ENCODE peak calls at places on chromosomes 16 and 17, in eight cellular contexts. W is neural progenitor cell, E is MM.1S, C is PC-3, V is GM23338, M is hepatocyte, P is HCT116, B is OCI-LY7. Q is an unnamed sample.

GRCh38 chr16:88961031-88961430 is 16.0 kb downstream of the CBFA2T3 start:
- DNase-seq in C (no peak), E (no peak), M (no peak), B (no peak), W (no peak), P (no peak), V (no peak), Q (no peak)

GRCh38 chr17:28737770-28738679 is 5.8 kb upstream of the TRAF4 start:
- DNase-seq in E (no peak), W (no peak), M (no peak), C (no peak), V (no peak), P (no peak), B (peak; percentile 96), Q (no peak)

GRCh38 chr17:67582632-67583230 is 135.0 kb upstream of the NOL11 start:
- DNase-seq in W (no peak), B (no peak), C (no peak), E (no peak), M (no peak), P (no peak), V (no peak), Q (no peak)

GRCh38 chr17:71085238-71086033 is 916.1 kb downstream of the KCNJ2 start:
- DNase-seq in C (peak; percentile 46), P (peak; percentile 35), W (peak; percentile 77), M (peak; percentile 20), B (peak; percentile 58), E (peak; percentile 66), V (peak; percentile 86), Q (no peak)

GRCh38 chr16:16025214-16025968 is 76.0 kb downstream of the ABCC1 start:
- DNase-seq in P (no peak), M (no peak), B (peak; percentile 14), W (peak; percentile 24), C (peak; percentile 70), V (no peak), E (no peak), Q (peak; percentile 98)

GRCh38 chr17:76772842-76773521 is 35.1 kb downstream of the MFSD11 start:
- DNase-seq in P (peak; percentile 89), M (peak; percentile 78), B (peak; percentile 50), V (no peak), W (peak; percentile 65), E (no peak), C (peak; percentile 85), Q (peak; percentile 96)

GRCh38 chr17:6786618-6787017 is 10.6 kb downstream of the FBXO39 start:
- DNase-seq in E (no peak), M (no peak), V (no peak), P (no peak), W (no peak), C (peak; percentile 58), B (no peak), Q (peak; percentile 95)

GRCh38 chr17:30000001-30000754 is 58.7 kb downstream of the EFCAB5 start:
- DNase-seq in V (no peak), M (no peak), W (no peak), P (no peak), C (peak; percentile 20), E (peak; percentile 59), B (peak; percentile 30), Q (peak; percentile 30)

GRCh38 chr16:47358816-47359215 is 102.0 kb downstream of the ITFG1 start:
- DNase-seq in B (no peak), E (no peak), P (peak; percentile 13), V (no peak), M (no peak), W (no peak), C (peak; percentile 59), Q (peak; percentile 26)

GRCh38 chr17:33575046-33575445 is 282.0 kb upstream of the ASIC2 start:
- DNase-seq in W (no peak), V (no peak), M (no peak), E (no peak), P (no peak), B (no peak), C (no peak), Q (no peak)

GRCh38 chr17:75352079-75352569 is 53.4 kb downstream of the GRB2 start:
- DNase-seq in E (no peak), V (peak; percentile 78), P (no peak), M (peak; percentile 60), W (peak; percentile 21), B (peak; percentile 68), C (no peak), Q (no peak)
- TF ChIP-seq EZH2phosphoT487 in E (no peak), V (no peak), P (no peak), M (no peak), W (no peak), B (no peak), C (no peak), Q (no peak)

GRCh38 chr17:47962901-47963300 is 5.2 kb upstream of the PRR15L start:
- DNase-seq in C (no peak), M (no peak), B (no peak), V (no peak), P (no peak), W (no peak), E (no peak), Q (no peak)
- TF ChIP-seq EZH2phosphoT487 in C (no peak), M (no peak), B (no peak), V (no peak), P (no peak), W (no peak), E (no peak), Q (no peak)

GRCh38 chr17:5770556-5771270 is 186.4 kb upstream of the NLRP1 start:
- DNase-seq in P (no peak), B (no peak), V (no peak), E (no peak), C (no peak), M (no peak), W (peak; percentile 18), Q (no peak)
- TF ChIP-seq EZH2phosphoT487 in P (no peak), B (no peak), V (no peak), E (no peak), C (no peak), M (no peak), W (no peak), Q (no peak)

GRCh38 chr16:11307639-11308492 is 26.7 kb upstream of the PRM1 start:
- DNase-seq in E (no peak), M (peak; percentile 44), B (peak; percentile 74), P (no peak), W (no peak), V (no peak), C (no peak), Q (no peak)
- TF ChIP-seq EZH2phosphoT487 in E (no peak), M (no peak), B (no peak), P (no peak), W (no peak), V (no peak), C (no peak), Q (no peak)

Q was measured in GM23248.